ENCODE peak calls at places on chromosomes 11 and 22, in eight cellular contexts. Y is left cardiac atrium, T is non-pigmented ciliary epithelial cell, N is epithelial cell of esophagus, O is heart right ventricle, S is omental fat pad, F is RWPE2, Q is OCI-LY7. V is an unnamed sample.

GRCh38 chr11:68430801-68431200 is 29.8 kb upstream of the PPP6R3 start:
- DNase-seq in T (no peak), N (no peak), S (no peak), Q (no peak), F (no peak), Y (no peak), O (no peak), V (no peak)

GRCh38 chr22:17397756-17398155 is 28.5 kb downstream of the CECR2 start:
- DNase-seq in Y (no peak), Q (no peak), O (no peak), S (no peak), N (no peak), T (no peak), F (no peak), V (no peak)

GRCh38 chr11:126502159-126502558 is 146.7 kb downstream of the ST3GAL4 start:
- DNase-seq in Y (no peak), O (no peak), F (no peak), Q (no peak), T (no peak), N (peak; percentile 27), S (no peak), V (no peak)

GRCh38 chr11:27921472-27921871 is 186.5 kb downstream of the KIF18A start:
- DNase-seq in Y (no peak), T (no peak), N (peak; percentile 68), Q (no peak), F (no peak), O (no peak), S (no peak), V (no peak)

GRCh38 chr22:30187726-30188407 is 58.7 kb downstream of the LIF start:
- DNase-seq in O (no peak), T (no peak), S (no peak), Y (no peak), N (no peak), Q (no peak), F (no peak), V (no peak)

GRCh38 chr11:70729949-70730348 is 331.6 kb downstream of the CTTN start:
- DNase-seq in Y (no peak), O (no peak), F (no peak), Q (no peak), S (no peak), N (no peak), T (no peak), V (no peak)

GRCh38 chr11:17898071-17898470 is 114.8 kb downstream of the SERGEF start:
- DNase-seq in S (no peak), T (no peak), Y (no peak), Q (no peak), F (no peak), O (no peak), N (peak; percentile 10), V (no peak)

GRCh38 chr11:111362887-111363411 is 16.1 kb downstream of the POU2AF1 start:
- DNase-seq in N (peak; percentile 35), O (no peak), T (no peak), Y (no peak), F (no peak), S (no peak), Q (no peak), V (no peak)

GRCh38 chr22:26045855-26046254 is 123.4 kb upstream of the SEZ6L start:
- DNase-seq in Y (no peak), N (no peak), S (no peak), T (no peak), Q (no peak), F (no peak), O (no peak), V (no peak)

V was measured in T-cell.